ENCODE peak calls at places on chromosomes 6 and 20, in nine cellular contexts. V, P, D, C, Y, Q, O, M and Z are unnamed samples.
A peak's percentile ranks its signal among the peaks of the same experiment; 100 is the strongest.

GRCh38 chr6:138086573-138087196 is 20.5 kb downstream of the PERP start:
- DNase-seq in O (no peak), Q (no peak), C (no peak), Y (no peak), V (no peak), D (no peak), M (no peak), P (no peak), Z (no peak)

GRCh38 chr20:54231006-54231405 is 23.1 kb downstream of the PFDN4 start:
- DNase-seq in Q (no peak), P (no peak), D (no peak), Y (no peak), V (no peak), C (no peak), O (no peak), M (no peak), Z (no peak)

GRCh38 chr6:54992789-54993188 is 146.2 kb downstream of the FAM83B start:
- DNase-seq in V (no peak), P (no peak), D (no peak), O (no peak), Y (no peak), Q (no peak), C (no peak), M (no peak), Z (no peak)

GRCh38 chr6:169965239-169965638 is 213.8 kb downstream of the ERMARD start:
- DNase-seq in D (no peak), Q (no peak), O (no peak), C (no peak), V (no peak), P (no peak), M (peak; percentile 12), Y (no peak), Z (no peak)

GRCh38 chr20:21526776-21527175 is 12.9 kb upstream of the NKX2-2 start:
- DNase-seq in P (no peak), C (no peak), D (no peak), Y (no peak), Q (no peak), V (no peak), M (no peak), O (no peak), Z (no peak)

GRCh38 chr6:10237284-10238043 is 177.4 kb downstream of the TFAP2A start:
- DNase-seq in M (no peak), Y (no peak), O (no peak), V (no peak), D (no peak), P (no peak), C (no peak), Q (no peak), Z (peak; percentile 71)

GRCh38 chr6:38503032-38503784 is 136.5 kb downstream of the BTBD9 start:
- DNase-seq in Q (no peak), P (no peak), C (no peak), Y (no peak), V (no peak), M (no peak), O (no peak), D (no peak), Z (no peak)

GRCh38 chr6:148343383-148343782 is 745 bp downstream of the SASH1 start:
- DNase-seq in Y (no peak), O (no peak), Q (no peak), C (no peak), V (no peak), D (no peak), M (no peak), P (no peak), Z (no peak)